ENCODE peak calls at places on chromosomes 5 and 9, in four cellular contexts. I is neural progenitor cell, T is uterus, Q is pancreas. D is an unnamed sample.

GRCh38 chr5:172078726-172079345 is 72.4 kb upstream of the FBXW11 start:
- DNase-seq in T (no peak), I (no peak), Q (peak; percentile 79), D (no peak)

GRCh38 chr9:95017661-95018060 is 291.2 kb downstream of the AOPEP start:
- DNase-seq in I (no peak), Q (no peak), T (no peak), D (no peak)

GRCh38 chr9:69981686-69982450 is 61.8 kb upstream of the MAMDC2 start:
- DNase-seq in T (no peak), I (peak; percentile 7), Q (no peak), D (no peak)

GRCh38 chr5:57456056-57456455 is 26.6 kb downstream of the ACTBL2 start:
- DNase-seq in Q (no peak), T (no peak), I (no peak), D (no peak)

GRCh38 chr5:39062104-39062503 is 12.1 kb downstream of the RICTOR start:
- DNase-seq in Q (no peak), T (no peak), I (no peak), D (no peak)

GRCh38 chr9:86077286-86077685 is 22.1 kb downstream of the GOLM1 start:
- DNase-seq in Q (no peak), T (peak; percentile 59), I (no peak), D (no peak)

GRCh38 chr5:68661237-68661636 is 432.6 kb upstream of the SLC30A5 start:
- DNase-seq in Q (no peak), I (peak; percentile 42), T (no peak), D (no peak)

GRCh38 chr5:147949711-147950573 is 43.6 kb upstream of the C5orf46 start:
- DNase-seq in Q (no peak), T (no peak), I (peak; percentile 49), D (peak; percentile 2)

GRCh38 chr5:178376906-178377582 is 144.4 kb upstream of the PHYKPL start:
- DNase-seq in I (no peak), Q (no peak), T (no peak), D (no peak)

GRCh38 chr9:20242767-20243166 is 379.5 kb downstream of the MLLT3 start:
- DNase-seq in T (no peak), Q (no peak), I (no peak), D (peak; percentile 33)

GRCh38 chr5:171586436-171586835 is 167.0 kb downstream of the FGF18 start:
- DNase-seq in Q (no peak), I (no peak), T (no peak), D (no peak)

GRCh38 chr9:91681461-91682305 is 258.1 kb upstream of the NFIL3 start:
- DNase-seq in I (peak; percentile 91), Q (peak; percentile 85), T (peak; percentile 77), D (peak; percentile 64)

GRCh38 chr9:134190232-134191121 is 26.1 kb upstream of the RNU6ATAC start:
- DNase-seq in T (no peak), I (no peak), Q (no peak), D (no peak)

GRCh38 chr9:136726631-136727191 is 14.3 kb downstream of the DIPK1B start:
- DNase-seq in T (no peak), Q (no peak), I (peak; percentile 69), D (no peak)

GRCh38 chr5:154740483-154740882 is 14.7 kb upstream of the LARP1 start:
- DNase-seq in T (peak; percentile 51), I (peak; percentile 52), Q (peak; percentile 30), D (no peak)

GRCh38 chr9:23826120-23826629 is at the start of gene ELAVL2:
- DNase-seq in Q (peak; percentile 93), T (peak; percentile 89), I (peak; percentile 99), D (peak; percentile 14)

GRCh38 chr9:3441197-3441816 is 84.5 kb downstream of the RFX3 start:
- DNase-seq in I (peak; percentile 59), T (no peak), Q (peak; percentile 61), D (peak; percentile 39)

GRCh38 chr9:3235497-3235896 is 290.3 kb downstream of the RFX3 start:
- DNase-seq in I (no peak), Q (no peak), T (no peak), D (no peak)

GRCh38 chr5:9766581-9766980 is 136.4 kb upstream of the TAS2R1 start:
- DNase-seq in T (no peak), I (no peak), Q (no peak), D (no peak)

GRCh38 chr5:150214289-150214688 is 24.4 kb downstream of the SLC6A7 start:
- DNase-seq in T (peak; percentile 45), I (no peak), Q (no peak), D (no peak)

GRCh38 chr5:142107729-142108431 is 699 bp upstream of the NDFIP1 start:
- DNase-seq in I (no peak), Q (no peak), T (no peak), D (no peak)
- H3K4me3 ChIP-seq in I (no peak overlapping the region), Q (peak overlapping the region; percentile 75), T (peak overlapping the region; percentile 83), D (no peak overlapping the region)

DNA sequence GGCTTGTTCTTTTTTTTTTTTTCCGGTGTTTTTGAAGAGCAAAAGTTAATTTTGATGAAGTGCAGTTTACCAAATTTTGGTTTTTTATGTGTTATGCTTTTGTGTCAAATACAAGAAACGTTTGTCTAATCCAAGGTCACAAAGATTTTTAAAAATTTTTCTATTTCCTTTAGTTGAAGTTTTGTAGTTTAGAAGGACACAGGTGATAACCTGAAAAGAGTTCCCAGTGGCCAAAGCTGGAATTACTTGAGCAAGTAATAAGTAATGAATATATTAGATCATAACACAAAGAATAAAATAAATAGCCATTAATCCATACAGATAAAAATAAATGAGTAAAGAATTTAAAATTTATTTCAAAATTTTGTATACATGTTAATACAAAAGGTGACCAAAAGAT is 71.5 kb downstream of the FCHO2 start:
- DNase-seq in T (no peak), I (no peak), Q (no peak), D (no peak)
- TF ChIP-seq CTCF in T (no peak), I (peak; percentile 28), Q (no peak), D (no peak)

DNA sequence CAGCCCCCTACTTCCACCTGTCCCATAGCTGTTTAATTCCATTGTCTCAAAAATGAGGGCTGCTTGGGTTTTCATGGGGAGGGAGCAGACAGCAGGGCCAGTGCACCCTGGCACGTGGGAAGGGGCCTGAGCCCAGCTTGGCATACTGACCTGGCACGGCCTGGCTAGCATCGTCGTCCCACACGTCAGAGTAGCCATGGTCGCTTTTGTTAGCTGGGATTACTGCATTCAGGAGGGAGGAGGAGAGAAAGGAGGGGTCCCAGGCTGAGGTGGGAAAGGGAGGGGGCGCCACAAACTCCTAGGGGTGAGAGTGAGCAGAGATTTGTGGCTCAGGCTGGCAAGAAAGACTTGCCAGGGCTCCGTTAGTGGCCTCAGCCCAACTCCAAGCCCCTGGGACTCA is 21.1 kb upstream of the CYSTM1 start:
- DNase-seq in T (no peak), Q (no peak), I (peak; percentile 85), D (no peak)
- H3K27me3 ChIP-seq in T (no peaks in the 10 kb centered on the region), Q (no peaks in the 10 kb centered on the region), I (peaks cover 17% of the 10 kb centered on the region), D (no peaks in the 10 kb centered on the region)

GRCh38 chr9:89000973-89001916 is 10.0 kb downstream of the S1PR3 start:
- DNase-seq in T (peak; percentile 89), Q (peak; percentile 90), I (peak; percentile 95), D (peak; percentile 20)
- H3K4me3 ChIP-seq in T (peak overlapping the region; percentile 4), Q (peak overlapping the region; percentile 5), I (no peak overlapping the region), D (no peak overlapping the region)

GRCh38 chr5:88230546-88231066 is 38.0 kb downstream of the TMEM161B start:
- DNase-seq in I (no peak), Q (no peak), T (no peak), D (no peak)

GRCh38 chr5:88236866-88237642 is 31.6 kb downstream of the TMEM161B start:
- DNase-seq in T (no peak), Q (no peak), I (no peak), D (no peak)

GRCh38 chr5:88238732-88239131 is 29.9 kb downstream of the TMEM161B start:
- DNase-seq in T (no peak), I (no peak), Q (no peak), D (no peak)

GRCh38 chr5:88235828-88236227 is 32.8 kb downstream of the TMEM161B start:
- DNase-seq in Q (no peak), T (no peak), I (no peak), D (no peak)

GRCh38 chr5:88235346-88235745 is 33.3 kb downstream of the TMEM161B start:
- DNase-seq in Q (no peak), I (peak; percentile 52), T (no peak), D (no peak)
- TF ChIP-seq CTCF in Q (no peak), I (peak; percentile 15), T (no peak), D (no peak)